ENCODE peak calls at places on chromosomes 2 and 18, in eight cellular contexts. One of them, this sample, is unnamed.
A peak's percentile ranks its signal among the peaks of the same experiment; 100 is the strongest.

GRCh38 chr18:46481048-46481846 is 175.8 kb downstream of the LOXHD1 start:
- DNase-seq in HCT116: peak; percentile 27
- DNase-seq in AG09319: peak; percentile 12
- DNase-seq in sigmoid colon: no peak
- DNase-seq in psoas muscle: no peak
- DNase-seq in hepatocyte: peak; percentile 69
- DNase-seq in nephron progenitor cell: peak; percentile 71
- DNase-seq in NB4: peak; percentile 57
- DNase-seq in this sample: no peak

GRCh38 chr2:161417428-161418274 is 1.6 kb downstream of the TBR1 start:
- DNase-seq in NB4: no peak
- DNase-seq in psoas muscle: no peak
- DNase-seq in nephron progenitor cell: peak; percentile 4
- DNase-seq in AG09319: no peak
- DNase-seq in sigmoid colon: no peak
- DNase-seq in hepatocyte: no peak
- DNase-seq in HCT116: no peak
- DNase-seq in this sample: no peak

GRCh38 chr2:10790228-10790973 is 22.2 kb downstream of the PDIA6 start:
- DNase-seq in psoas muscle: no peak
- DNase-seq in AG09319: no peak
- DNase-seq in sigmoid colon: no peak
- DNase-seq in HCT116: no peak
- DNase-seq in nephron progenitor cell: no peak
- DNase-seq in NB4: no peak
- DNase-seq in hepatocyte: no peak
- DNase-seq in this sample: no peak

GRCh38 chr2:189581354-189582139 is 961 bp upstream of the SLC40A1 start:
- DNase-seq in sigmoid colon: peak; percentile 70
- DNase-seq in nephron progenitor cell: peak; percentile 28
- DNase-seq in AG09319: no peak
- DNase-seq in psoas muscle: peak; percentile 25
- DNase-seq in hepatocyte: peak; percentile 53
- DNase-seq in NB4: peak; percentile 24
- DNase-seq in HCT116: no peak
- DNase-seq in this sample: no peak

GRCh38 chr2:238644095-238645081 is 203.5 kb upstream of the TWIST2 start:
- DNase-seq in hepatocyte: peak; percentile 49
- DNase-seq in psoas muscle: no peak
- DNase-seq in NB4: peak; percentile 44
- DNase-seq in nephron progenitor cell: no peak
- DNase-seq in sigmoid colon: no peak
- DNase-seq in AG09319: peak; percentile 66
- DNase-seq in HCT116: peak; percentile 68
- DNase-seq in this sample: no peak

GRCh38 chr2:120935339-120936313 is 200.0 kb downstream of the GLI2 start:
- DNase-seq in sigmoid colon: no peak
- DNase-seq in NB4: no peak
- DNase-seq in HCT116: no peak
- DNase-seq in psoas muscle: no peak
- DNase-seq in nephron progenitor cell: peak; percentile 39
- DNase-seq in AG09319: no peak
- DNase-seq in hepatocyte: peak; percentile 78
- DNase-seq in this sample: no peak

GRCh38 chr2:12169060-12169406 is 422.6 kb downstream of the LPIN1 start:
- DNase-seq in sigmoid colon: peak; percentile 82
- DNase-seq in AG09319: peak; percentile 34
- DNase-seq in hepatocyte: no peak
- DNase-seq in HCT116: no peak
- DNase-seq in nephron progenitor cell: no peak
- DNase-seq in NB4: peak; percentile 79
- DNase-seq in psoas muscle: peak; percentile 21
- DNase-seq in this sample: no peak

GRCh38 chr18:50578651-50579050 is 18.8 kb downstream of the MAPK4 start:
- DNase-seq in psoas muscle: no peak
- DNase-seq in AG09319: no peak
- DNase-seq in hepatocyte: peak; percentile 61
- DNase-seq in HCT116: peak; percentile 22
- DNase-seq in NB4: no peak
- DNase-seq in nephron progenitor cell: no peak
- DNase-seq in sigmoid colon: no peak
- DNase-seq in this sample: no peak

GRCh38 chr2:31334311-31335026 is 80.1 kb downstream of the XDH start:
- DNase-seq in psoas muscle: no peak
- DNase-seq in HCT116: no peak
- DNase-seq in nephron progenitor cell: no peak
- DNase-seq in sigmoid colon: no peak
- DNase-seq in NB4: no peak
- DNase-seq in hepatocyte: peak; percentile 63
- DNase-seq in AG09319: no peak
- DNase-seq in this sample: no peak

GRCh38 chr2:27262379-27263286 is at the start of gene SLC30A3:
- DNase-seq in sigmoid colon: peak; percentile 71
- DNase-seq in nephron progenitor cell: peak; percentile 78
- DNase-seq in NB4: no peak
- DNase-seq in hepatocyte: peak; percentile 78
- DNase-seq in psoas muscle: peak; percentile 68
- DNase-seq in AG09319: no peak
- DNase-seq in HCT116: peak; percentile 44
- DNase-seq in this sample: no peak

GRCh38 chr2:164028764-164029534 is 293.1 kb upstream of the FIGN start:
- DNase-seq in hepatocyte: no peak
- DNase-seq in AG09319: no peak
- DNase-seq in sigmoid colon: no peak
- DNase-seq in psoas muscle: no peak
- DNase-seq in HCT116: no peak
- DNase-seq in NB4: no peak
- DNase-seq in nephron progenitor cell: no peak
- DNase-seq in this sample: no peak

GRCh38 chr2:222451270-222451674 is 26.9 kb downstream of the SGPP2 start:
- DNase-seq in psoas muscle: no peak
- DNase-seq in hepatocyte: no peak
- DNase-seq in NB4: no peak
- DNase-seq in AG09319: no peak
- DNase-seq in nephron progenitor cell: no peak
- DNase-seq in HCT116: no peak
- DNase-seq in sigmoid colon: no peak
- DNase-seq in this sample: no peak

GRCh38 chr18:63890950-63891304 is 3.4 kb downstream of the SERPINB2 start:
- DNase-seq in sigmoid colon: no peak
- DNase-seq in nephron progenitor cell: no peak
- DNase-seq in psoas muscle: no peak
- DNase-seq in HCT116: no peak
- DNase-seq in NB4: peak; percentile 51
- DNase-seq in hepatocyte: no peak
- DNase-seq in AG09319: no peak
- DNase-seq in this sample: no peak
- TF ChIP-seq CTCF in sigmoid colon: no peak
- TF ChIP-seq CTCF in nephron progenitor cell: no peak
- TF ChIP-seq CTCF in psoas muscle: no peak
- TF ChIP-seq CTCF in HCT116: no peak
- TF ChIP-seq CTCF in NB4: no peak
- TF ChIP-seq CTCF in hepatocyte: peak; percentile 21
- TF ChIP-seq CTCF in AG09319: no peak
- TF ChIP-seq CTCF in this sample: peak; percentile 52

GRCh38 chr2:110650346-110650745 is 27.5 kb downstream of the BUB1 start:
- DNase-seq in psoas muscle: no peak
- DNase-seq in NB4: no peak
- DNase-seq in AG09319: no peak
- DNase-seq in hepatocyte: no peak
- DNase-seq in nephron progenitor cell: no peak
- DNase-seq in sigmoid colon: no peak
- DNase-seq in HCT116: no peak
- DNase-seq in this sample: no peak

GRCh38 chr2:110655701-110656100 is 22.2 kb downstream of the BUB1 start:
- DNase-seq in sigmoid colon: no peak
- DNase-seq in AG09319: peak; percentile 52
- DNase-seq in nephron progenitor cell: no peak
- DNase-seq in hepatocyte: no peak
- DNase-seq in HCT116: no peak
- DNase-seq in psoas muscle: no peak
- DNase-seq in NB4: no peak
- DNase-seq in this sample: no peak

GRCh38 chr2:110657721-110658305 is 20.1 kb downstream of the BUB1 start:
- DNase-seq in psoas muscle: no peak
- DNase-seq in nephron progenitor cell: no peak
- DNase-seq in sigmoid colon: no peak
- DNase-seq in NB4: no peak
- DNase-seq in HCT116: no peak
- DNase-seq in hepatocyte: peak; percentile 82
- DNase-seq in AG09319: no peak
- DNase-seq in this sample: no peak

GRCh38 chr2:110659248-110659647 is 18.6 kb downstream of the BUB1 start:
- DNase-seq in AG09319: no peak
- DNase-seq in sigmoid colon: no peak
- DNase-seq in NB4: no peak
- DNase-seq in psoas muscle: no peak
- DNase-seq in hepatocyte: peak; percentile 19
- DNase-seq in nephron progenitor cell: no peak
- DNase-seq in HCT116: no peak
- DNase-seq in this sample: no peak

GRCh38 chr2:110653861-110654260 is 24.0 kb downstream of the BUB1 start:
- DNase-seq in AG09319: no peak
- DNase-seq in HCT116: no peak
- DNase-seq in sigmoid colon: no peak
- DNase-seq in nephron progenitor cell: no peak
- DNase-seq in NB4: no peak
- DNase-seq in hepatocyte: no peak
- DNase-seq in psoas muscle: no peak
- DNase-seq in this sample: no peak
- TF ChIP-seq CTCF in AG09319: no peak
- TF ChIP-seq CTCF in HCT116: no peak
- TF ChIP-seq CTCF in sigmoid colon: no peak
- TF ChIP-seq CTCF in nephron progenitor cell: no peak
- TF ChIP-seq CTCF in NB4: no peak
- TF ChIP-seq CTCF in hepatocyte: no peak
- TF ChIP-seq CTCF in psoas muscle: no peak
- TF ChIP-seq CTCF in this sample: no peak

GRCh38 chr2:61906187-61906470 is 655 bp downstream of the COMMD1 start:
- DNase-seq in psoas muscle: no peak
- DNase-seq in HCT116: no peak
- DNase-seq in nephron progenitor cell: no peak
- DNase-seq in AG09319: no peak
- DNase-seq in sigmoid colon: no peak
- DNase-seq in NB4: no peak
- DNase-seq in hepatocyte: no peak
- DNase-seq in this sample: no peak

GRCh38 chr2:61911510-61911909 is 6.0 kb downstream of the COMMD1 start:
- DNase-seq in HCT116: no peak
- DNase-seq in hepatocyte: no peak
- DNase-seq in sigmoid colon: no peak
- DNase-seq in nephron progenitor cell: no peak
- DNase-seq in psoas muscle: no peak
- DNase-seq in AG09319: no peak
- DNase-seq in NB4: peak; percentile 60
- DNase-seq in this sample: no peak

GRCh38 chr2:61905372-61906186 is at the start of gene COMMD1:
- DNase-seq in NB4: peak; percentile 89
- DNase-seq in hepatocyte: peak; percentile 87
- DNase-seq in HCT116: no peak
- DNase-seq in nephron progenitor cell: peak; percentile 80
- DNase-seq in sigmoid colon: peak; percentile 85
- DNase-seq in AG09319: no peak
- DNase-seq in psoas muscle: peak; percentile 85
- DNase-seq in this sample: no peak

DNA sequence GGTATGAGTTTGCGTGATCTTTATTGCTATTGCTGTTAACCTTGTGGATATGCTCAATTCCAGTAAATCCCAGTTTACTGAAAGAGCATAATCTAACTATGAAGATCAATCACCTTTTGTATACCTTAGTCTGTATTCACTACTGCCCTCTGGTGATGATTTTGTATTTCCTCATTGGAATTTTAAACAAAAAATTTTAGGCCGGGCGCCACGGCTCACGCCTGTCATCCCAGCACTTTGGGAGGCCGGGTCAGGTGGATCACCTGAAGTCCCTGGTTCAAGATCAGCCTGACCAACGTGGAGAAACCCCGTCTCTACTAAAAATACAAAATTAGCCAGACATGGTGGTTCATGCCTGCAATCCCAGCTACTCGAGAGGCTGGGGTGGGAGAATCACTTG is 5.1 kb downstream of the COMMD1 start:
- DNase-seq in nephron progenitor cell: no peak
- DNase-seq in HCT116: no peak
- DNase-seq in NB4: no peak
- DNase-seq in AG09319: no peak
- DNase-seq in hepatocyte: no peak
- DNase-seq in psoas muscle: no peak
- DNase-seq in sigmoid colon: no peak
- DNase-seq in this sample: no peak
- TF ChIP-seq CTCF in nephron progenitor cell: peak; percentile 18
- TF ChIP-seq CTCF in HCT116: peak; percentile 24
- TF ChIP-seq CTCF in NB4: no peak
- TF ChIP-seq CTCF in AG09319: peak; percentile 13
- TF ChIP-seq CTCF in hepatocyte: peak; percentile 29
- TF ChIP-seq CTCF in psoas muscle: peak; percentile 15
- TF ChIP-seq CTCF in sigmoid colon: no peak
- TF ChIP-seq CTCF in this sample: peak; percentile 71

GRCh38 chr2:25055521-25055920 is 13.6 kb downstream of the EFR3B start:
- DNase-seq in NB4: no peak
- DNase-seq in hepatocyte: no peak
- DNase-seq in sigmoid colon: no peak
- DNase-seq in psoas muscle: no peak
- DNase-seq in HCT116: no peak
- DNase-seq in nephron progenitor cell: no peak
- DNase-seq in AG09319: no peak
- DNase-seq in this sample: no peak
- TF ChIP-seq CTCF in NB4: no peak
- TF ChIP-seq CTCF in hepatocyte: no peak
- TF ChIP-seq CTCF in sigmoid colon: no peak
- TF ChIP-seq CTCF in psoas muscle: no peak
- TF ChIP-seq CTCF in HCT116: no peak
- TF ChIP-seq CTCF in nephron progenitor cell: no peak
- TF ChIP-seq CTCF in AG09319: no peak
- TF ChIP-seq CTCF in this sample: no peak

DNA sequence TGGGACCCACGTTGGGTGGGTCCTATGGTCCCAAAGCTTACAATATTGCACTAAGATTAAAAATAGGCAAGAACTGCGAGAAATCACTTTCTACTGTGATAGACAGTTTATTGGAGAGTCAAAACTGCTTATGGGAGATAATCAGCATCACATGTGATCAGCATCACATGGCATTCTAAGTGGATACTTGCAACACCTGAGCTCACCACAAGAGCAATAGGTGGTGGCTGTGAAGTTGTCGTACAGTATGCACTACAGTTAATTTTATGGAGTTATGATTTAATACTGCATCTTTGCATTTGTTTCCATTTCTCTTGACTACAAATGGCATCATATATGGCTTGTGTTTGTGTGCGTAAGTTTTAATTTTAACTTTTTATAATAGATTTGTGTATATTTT is 11.6 kb downstream of the PNO1 start:
- DNase-seq in psoas muscle: no peak
- DNase-seq in HCT116: no peak
- DNase-seq in sigmoid colon: no peak
- DNase-seq in AG09319: no peak
- DNase-seq in nephron progenitor cell: no peak
- DNase-seq in hepatocyte: no peak
- DNase-seq in NB4: no peak
- DNase-seq in this sample: no peak
- TF ChIP-seq CTCF in psoas muscle: no peak
- TF ChIP-seq CTCF in HCT116: peak; percentile 19
- TF ChIP-seq CTCF in sigmoid colon: no peak
- TF ChIP-seq CTCF in AG09319: no peak
- TF ChIP-seq CTCF in nephron progenitor cell: no peak
- TF ChIP-seq CTCF in hepatocyte: no peak
- TF ChIP-seq CTCF in NB4: no peak
- TF ChIP-seq CTCF in this sample: no peak